ENCODE peak calls at places on chromosomes 12 and 14, in six cellular contexts. W, Y, N, M, P and X are unnamed samples.

GRCh38 chr12:9926876-9927275 is 5.3 kb downstream of the CLEC2A start:
- DNase-seq in W (no peak), Y (no peak), N (no peak), M (no peak), P (no peak), X (no peak)

GRCh38 chr12:108369736-108370396 is 30.8 kb upstream of the CMKLR1 start:
- DNase-seq in W (no peak), Y (no peak), N (no peak), M (no peak), P (no peak), X (no peak)

GRCh38 chr14:59407246-59407615 is 57.9 kb downstream of the GPR135 start:
- DNase-seq in W (no peak), Y (no peak), N (no peak), M (no peak), P (no peak), X (no peak)

GRCh38 chr12:42128327-42128726 is 16.3 kb downstream of the GXYLT1 start:
- DNase-seq in W (no peak), Y (no peak), N (no peak), M (no peak), P (no peak), X (no peak)

GRCh38 chr14:20676072-20676471 is 8.3 kb upstream of the RNASE4 start:
- DNase-seq in W (no peak), Y (no peak), N (no peak), M (no peak), P (no peak), X (no peak)

GRCh38 chr14:79278286-79278797 is 933.0 kb downstream of the DIO2 start:
- DNase-seq in W (no peak), Y (no peak), N (no peak), M (no peak), P (no peak), X (no peak)

GRCh38 chr12:100375023-100375737 is 18.3 kb downstream of the SLC17A8 start:
- DNase-seq in W (no peak), Y (no peak), N (peak; percentile 83), M (no peak), P (peak; percentile 35), X (no peak)

GRCh38 chr14:76306131-76306530 is 69.8 kb upstream of the ESRRB start:
- DNase-seq in W (no peak), Y (no peak), N (no peak), M (no peak), P (no peak), X (no peak)

GRCh38 chr14:35336171-35337073 is 44.2 kb downstream of the PSMA6 start:
- DNase-seq in W (peak; percentile 98), Y (no peak), N (peak; percentile 95), M (no peak), P (peak; percentile 92), X (no peak)

GRCh38 chr12:84131076-84131475 is 781.5 kb downstream of the SLC6A15 start:
- DNase-seq in W (peak; percentile 14), Y (no peak), N (no peak), M (no peak), P (no peak), X (no peak)

GRCh38 chr12:11958216-11959091 is 112.3 kb upstream of the BCL2L14 start:
- DNase-seq in W (peak; percentile 43), Y (no peak), N (no peak), M (no peak), P (no peak), X (no peak)

GRCh38 chr14:22221508-22221907 is 367.5 kb downstream of the DAD1 start:
- DNase-seq in W (peak; percentile 8), Y (peak; percentile 12), N (no peak), M (no peak), P (no peak), X (peak; percentile 29)

GRCh38 chr14:85934123-85934885 is 404.4 kb downstream of the FLRT2 start:
- DNase-seq in W (peak; percentile 70), Y (peak; percentile 69), N (no peak), M (peak; percentile 58), P (peak; percentile 23), X (no peak)

GRCh38 chr12:288687-289086 is 26.1 kb upstream of the SLC6A13 start:
- DNase-seq in W (peak; percentile 17), Y (no peak), N (no peak), M (no peak), P (no peak), X (no peak)

GRCh38 chr12:48123169-48123568 is 4.0 kb downstream of the PFKM start:
- DNase-seq in W (no peak), Y (no peak), N (no peak), M (no peak), P (no peak), X (no peak)

GRCh38 chr12:3491938-3492867 is 1.2 kb downstream of the PRMT8 start:
- DNase-seq in W (peak; percentile 38), Y (peak; percentile 42), N (peak; percentile 72), M (no peak), P (peak; percentile 19), X (peak; percentile 61)

GRCh38 chr12:77946541-77947021 is 115.9 kb downstream of the NAV3 start:
- DNase-seq in W (no peak), Y (no peak), N (no peak), M (no peak), P (no peak), X (no peak)

GRCh38 chr14:84144166-84144565 is 1385.8 kb upstream of the FLRT2 start:
- DNase-seq in W (no peak), Y (no peak), N (no peak), M (no peak), P (no peak), X (no peak)

GRCh38 chr12:92138626-92139025 is 7.0 kb downstream of the BTG1 start:
- DNase-seq in W (no peak), Y (no peak), N (no peak), M (no peak), P (no peak), X (no peak)

GRCh38 chr14:22370084-22370847 is 218.8 kb downstream of the DAD1 start:
- DNase-seq in W (no peak), Y (no peak), N (no peak), M (no peak), P (no peak), X (no peak)

GRCh38 chr12:57106021-57106708 is 5.0 kb downstream of the STAT6 start:
- DNase-seq in W (no peak), Y (no peak), N (no peak), M (no peak), P (no peak), X (no peak)
- H3K4me1 ChIP-seq in W (peaks cover 30% of the 10 kb centered on the region), Y (no peaks in the 10 kb centered on the region), N (peaks cover 12% of the 10 kb centered on the region), M (peaks cover 19% of the 10 kb centered on the region), P (peaks cover 28% of the 10 kb centered on the region), X (peaks cover 11% of the 10 kb centered on the region)

GRCh38 chr14:90814806-90815566 is 1.2 kb downstream of the TTC7B start:
- DNase-seq in W (no peak), Y (no peak), N (no peak), M (no peak), P (no peak), X (no peak)

GRCh38 chr14:90818715-90819114 is 2.5 kb upstream of the TTC7B start:
- DNase-seq in W (no peak), Y (no peak), N (no peak), M (no peak), P (no peak), X (peak; percentile 11)

GRCh38 chr14:90816686-90817436 is 631 bp upstream of the TTC7B start:
- DNase-seq in W (no peak), Y (no peak), N (no peak), M (no peak), P (no peak), X (no peak)

GRCh38 chr14:90815817-90816662 is at the start of gene TTC7B:
- DNase-seq in W (no peak), Y (peak; percentile 10), N (no peak), M (no peak), P (peak; percentile 43), X (peak; percentile 75)

DNA sequence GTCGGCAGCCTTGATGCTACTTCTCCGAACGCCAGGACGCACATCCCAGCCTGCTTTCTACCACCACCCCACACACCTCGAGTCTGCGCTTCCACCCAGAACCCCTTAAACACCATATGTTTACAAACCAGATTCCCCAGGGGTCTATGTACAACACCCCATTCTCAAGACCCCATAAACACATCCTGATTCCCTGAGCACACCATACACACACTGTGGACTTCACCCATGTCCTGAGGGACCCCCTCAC is 738 bp downstream of the TTC7B start:
- DNase-seq in W (no peak), Y (no peak), N (no peak), M (no peak), P (no peak), X (no peak)
- H3K4me1 ChIP-seq in W (peaks cover 3% of the 10 kb centered on the region), Y (peaks cover 2% of the 10 kb centered on the region), N (peaks cover 4% of the 10 kb centered on the region), M (no peaks in the 10 kb centered on the region), P (peaks cover 3% of the 10 kb centered on the region), X (peaks cover 12% of the 10 kb centered on the region)

DNA sequence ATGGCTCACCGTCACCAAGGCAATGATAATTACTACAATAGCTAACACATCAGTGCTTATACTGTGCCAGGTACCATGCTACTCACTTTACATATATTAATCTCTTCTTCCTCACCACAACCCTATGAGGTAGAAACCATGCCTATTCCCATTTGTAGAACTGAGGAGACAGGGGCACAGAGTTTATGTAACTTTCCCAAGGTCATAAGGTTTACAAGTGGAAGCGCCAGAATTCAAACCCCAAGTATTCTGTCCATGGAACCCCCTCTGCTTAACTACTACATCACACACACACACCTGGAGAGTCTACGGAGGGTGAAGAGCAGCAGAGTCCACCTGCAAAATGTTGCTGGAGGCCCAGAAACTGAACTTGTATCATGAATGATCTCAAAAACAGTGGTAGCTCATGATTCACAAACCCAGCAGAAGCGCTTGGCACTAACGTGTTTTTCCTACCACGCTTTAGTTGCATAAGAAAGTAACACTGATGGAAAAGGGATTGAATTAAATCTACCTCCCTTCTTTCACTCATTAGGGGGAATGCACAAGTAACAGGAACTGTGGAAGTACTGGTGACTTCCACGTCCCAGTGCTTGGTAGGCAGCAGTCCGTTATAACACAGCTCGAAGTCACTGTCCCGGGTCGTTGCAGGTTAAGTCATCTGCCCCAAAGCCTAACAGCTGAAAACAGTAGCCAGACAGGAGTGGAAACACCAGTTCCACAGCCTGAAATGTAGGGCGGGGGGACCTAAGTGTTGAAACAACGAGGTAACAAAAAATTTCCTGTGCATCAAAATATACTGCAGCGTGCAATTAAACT is 2.0 kb downstream of the ITPR2 start:
- DNase-seq in W (no peak), Y (no peak), N (peak; percentile 28), M (no peak), P (no peak), X (peak; percentile 35)
- H3K4me1 ChIP-seq in W (no peaks in the 10 kb centered on the region), Y (peaks cover 14% of the 10 kb centered on the region), N (no peaks in the 10 kb centered on the region), M (peaks cover 18% of the 10 kb centered on the region), P (no peaks in the 10 kb centered on the region), X (peaks cover 8% of the 10 kb centered on the region)

DNA sequence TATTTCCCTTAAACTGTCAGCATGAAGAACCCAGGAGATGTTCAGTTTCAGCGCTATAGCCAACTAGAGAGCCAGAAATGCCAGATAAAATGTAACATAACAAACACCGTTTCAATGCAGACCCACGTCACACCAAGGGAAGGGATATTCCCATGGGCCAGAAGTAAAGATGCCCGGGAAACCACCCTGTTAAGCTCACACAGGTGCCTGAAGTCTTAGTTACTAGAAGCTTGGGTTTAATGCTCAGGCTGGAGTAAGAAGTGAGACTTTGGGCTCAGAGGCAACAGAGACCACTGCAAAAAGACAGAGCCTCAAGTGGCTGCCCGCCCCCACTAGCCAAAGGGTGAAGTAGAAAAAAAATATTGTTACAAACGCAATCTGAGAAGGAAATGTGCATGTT is 52.3 kb downstream of the SYNE3 start:
- DNase-seq in W (no peak), Y (no peak), N (no peak), M (no peak), P (no peak), X (no peak)
- H3K4me1 ChIP-seq in W (peaks cover 21% of the 10 kb centered on the region), Y (peaks cover 41% of the 10 kb centered on the region), N (peaks cover 11% of the 10 kb centered on the region), M (peaks cover 52% of the 10 kb centered on the region), P (peaks cover 34% of the 10 kb centered on the region), X (peaks cover 32% of the 10 kb centered on the region)